ENCODE peak calls at places on chromosomes 11 and 22, in seven cellular contexts. L, Z, W, T, A, V and J are unnamed samples.
A peak's percentile ranks its signal among the peaks of the same experiment; 100 is the strongest.

GRCh38 chr11:69926376-69927050 is 107.3 kb upstream of the FGF3 start:
- DNase-seq in L (peak; percentile 4), Z (peak; percentile 18), W (peak; percentile 29), T (no peak), A (no peak), V (no peak), J (no peak)

GRCh38 chr11:3947084-3947483 is 91.6 kb downstream of the STIM1 start:
- DNase-seq in L (peak; percentile 41), Z (no peak), W (no peak), T (no peak), A (no peak), V (no peak), J (no peak)

GRCh38 chr22:48824673-48825651 is 1002.7 kb downstream of the BRD1 start:
- DNase-seq in L (no peak), Z (peak; percentile 39), W (peak; percentile 48), T (no peak), A (no peak), V (no peak), J (no peak)

GRCh38 chr11:16926868-16927267 is 87.3 kb downstream of the PLEKHA7 start:
- DNase-seq in L (no peak), Z (no peak), W (no peak), T (no peak), A (no peak), V (no peak), J (no peak)

GRCh38 chr11:117279711-117280376 is 11.3 kb upstream of the BACE1-AS start:
- DNase-seq in L (no peak), Z (no peak), W (no peak), T (no peak), A (no peak), V (no peak), J (no peak)

GRCh38 chr11:120953230-120953558 is 70.7 kb upstream of the TBCEL start:
- DNase-seq in L (peak; percentile 42), Z (no peak), W (no peak), T (no peak), A (no peak), V (no peak), J (no peak)

GRCh38 chr11:130829801-130830562 is 86.3 kb downstream of the SNX19 start:
- DNase-seq in L (peak; percentile 75), Z (no peak), W (no peak), T (no peak), A (no peak), V (no peak), J (no peak)

GRCh38 chr11:96095884-96096301 is 172.0 kb upstream of the MTMR2 start:
- DNase-seq in L (no peak), Z (no peak), W (no peak), T (no peak), A (peak; percentile 58), V (peak; percentile 68), J (peak; percentile 40)

GRCh38 chr11:96001037-96001436 is 77.1 kb upstream of the MTMR2 start:
- DNase-seq in L (peak; percentile 84), Z (peak; percentile 86), W (no peak), T (peak; percentile 55), A (peak; percentile 52), V (no peak), J (no peak)

GRCh38 chr11:122769126-122769780 is 69.0 kb upstream of the CRTAM start:
- DNase-seq in L (no peak), Z (no peak), W (no peak), T (no peak), A (no peak), V (no peak), J (no peak)

GRCh38 chr11:102279641-102280170 is 37.6 kb upstream of the BIRC3 start:
- DNase-seq in L (no peak), Z (no peak), W (no peak), T (peak; percentile 34), A (no peak), V (no peak), J (no peak)

GRCh38 chr11:1786466-1786865 is 22.7 kb upstream of the CTSD start:
- DNase-seq in L (no peak), Z (no peak), W (no peak), T (no peak), A (no peak), V (no peak), J (no peak)

GRCh38 chr22:42639541-42640241 is 710 bp downstream of the ATP5MGL start:
- DNase-seq in L (no peak), Z (no peak), W (no peak), T (no peak), A (no peak), V (no peak), J (no peak)

GRCh38 chr11:69883292-69884255 is 64.4 kb upstream of the FGF3 start:
- DNase-seq in L (no peak), Z (peak; percentile 45), W (peak; percentile 47), T (no peak), A (no peak), V (no peak), J (no peak)

GRCh38 chr11:121368504-121368903 is 75.9 kb downstream of the SC5D start:
- DNase-seq in L (no peak), Z (no peak), W (no peak), T (no peak), A (no peak), V (no peak), J (no peak)

GRCh38 chr11:26512196-26512595 is 59.9 kb downstream of the MUC15 start:
- DNase-seq in L (no peak), Z (no peak), W (no peak), T (no peak), A (no peak), V (no peak), J (no peak)

GRCh38 chr11:4697583-4697982 is at the start of gene OR51E2:
- DNase-seq in L (no peak), Z (no peak), W (no peak), T (peak; percentile 26), A (no peak), V (peak; percentile 3), J (no peak)

GRCh38 chr22:17501679-17502285 is 61.5 kb upstream of the SLC25A18 start:
- DNase-seq in L (no peak), Z (no peak), W (no peak), T (peak; percentile 27), A (no peak), V (peak; percentile 9), J (peak; percentile 27)

GRCh38 chr11:57567210-57567511 is 311 bp downstream of the UBE2L6 start:
- DNase-seq in L (no peak), Z (no peak), W (no peak), T (no peak), A (no peak), V (no peak), J (no peak)

GRCh38 chr22:19063581-19064353 is 58.4 kb downstream of the DGCR2 start:
- DNase-seq in L (no peak), Z (peak; percentile 59), W (peak; percentile 46), T (no peak), A (no peak), V (no peak), J (no peak)

GRCh38 chr11:110410638-110411037 is 19.1 kb upstream of the FDX1 start:
- DNase-seq in L (no peak), Z (no peak), W (no peak), T (no peak), A (no peak), V (no peak), J (no peak)

GRCh38 chr11:110415081-110415480 is 14.7 kb upstream of the FDX1 start:
- DNase-seq in L (no peak), Z (no peak), W (no peak), T (no peak), A (no peak), V (no peak), J (no peak)

GRCh38 chr11:110409174-110409573 is 20.6 kb upstream of the FDX1 start:
- DNase-seq in L (no peak), Z (no peak), W (no peak), T (no peak), A (no peak), V (no peak), J (no peak)
- H3K27ac ChIP-seq in L (no peak overlapping the region), Z (no peak overlapping the region), W (no peak overlapping the region), T (no peak overlapping the region), A (no peak overlapping the region), V (no peak overlapping the region), J (no peak overlapping the region)

DNA sequence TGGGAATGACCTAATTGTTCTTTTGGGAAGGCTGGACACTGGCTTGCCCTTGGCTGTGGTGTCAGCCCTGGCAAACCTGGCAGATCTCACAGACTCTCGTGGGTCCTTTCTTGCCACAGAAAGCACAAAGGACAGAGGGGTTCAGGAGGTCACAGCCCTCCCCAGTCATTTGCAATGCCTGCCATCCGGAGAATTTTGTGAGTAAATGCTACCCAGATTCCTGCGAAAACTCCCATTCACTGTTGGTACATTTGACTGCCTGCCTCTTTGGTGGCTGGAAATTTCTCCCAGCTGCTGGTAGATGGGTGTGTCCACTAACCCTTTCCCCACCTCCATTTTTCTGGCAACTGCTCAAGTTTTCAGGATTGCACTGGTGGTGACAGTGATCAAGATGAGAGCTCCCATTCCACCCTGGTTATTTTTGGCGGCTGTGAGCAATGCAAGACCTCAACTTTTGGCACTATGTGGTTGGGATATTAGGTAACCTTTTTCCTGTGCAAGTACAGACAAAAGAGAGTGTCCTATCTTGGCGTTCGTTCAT is 155.7 kb downstream of the NAV2 start:
- DNase-seq in L (peak; percentile 74), Z (no peak), W (no peak), T (peak; percentile 21), A (no peak), V (peak; percentile 41), J (peak; percentile 26)
- H3K27ac ChIP-seq in L (peak overlapping the region; percentile 71), Z (no peak overlapping the region), W (no peak overlapping the region), T (no peak overlapping the region), A (peak overlapping the region; percentile 8), V (no peak overlapping the region), J (no peak overlapping the region)

DNA sequence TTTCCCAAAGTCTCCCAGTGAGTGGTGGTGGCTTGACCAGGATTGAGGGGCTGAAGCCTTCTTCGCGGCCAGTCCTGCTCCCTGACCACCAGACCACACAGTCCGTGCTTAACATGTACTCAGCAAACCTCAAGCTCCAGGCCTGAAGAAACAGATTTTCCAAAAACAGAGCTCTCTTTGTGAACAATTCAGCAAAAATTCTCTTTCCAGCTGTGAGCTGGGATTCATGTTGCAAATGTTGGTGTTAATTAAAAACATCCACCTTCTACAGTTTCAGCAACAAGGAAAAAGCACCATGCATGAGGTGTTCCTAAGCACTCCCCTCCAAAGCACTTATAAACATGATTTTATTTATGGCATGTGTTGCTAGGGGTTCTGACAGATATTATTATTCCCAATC is 129.5 kb downstream of the ETS1 start:
- DNase-seq in L (no peak), Z (no peak), W (no peak), T (no peak), A (no peak), V (no peak), J (no peak)
- H3K27ac ChIP-seq in L (peak overlapping the region; percentile 21), Z (no peak overlapping the region), W (no peak overlapping the region), T (peak overlapping the region; percentile 69), A (peak overlapping the region; percentile 39), V (no peak overlapping the region), J (peak overlapping the region; percentile 29)

DNA sequence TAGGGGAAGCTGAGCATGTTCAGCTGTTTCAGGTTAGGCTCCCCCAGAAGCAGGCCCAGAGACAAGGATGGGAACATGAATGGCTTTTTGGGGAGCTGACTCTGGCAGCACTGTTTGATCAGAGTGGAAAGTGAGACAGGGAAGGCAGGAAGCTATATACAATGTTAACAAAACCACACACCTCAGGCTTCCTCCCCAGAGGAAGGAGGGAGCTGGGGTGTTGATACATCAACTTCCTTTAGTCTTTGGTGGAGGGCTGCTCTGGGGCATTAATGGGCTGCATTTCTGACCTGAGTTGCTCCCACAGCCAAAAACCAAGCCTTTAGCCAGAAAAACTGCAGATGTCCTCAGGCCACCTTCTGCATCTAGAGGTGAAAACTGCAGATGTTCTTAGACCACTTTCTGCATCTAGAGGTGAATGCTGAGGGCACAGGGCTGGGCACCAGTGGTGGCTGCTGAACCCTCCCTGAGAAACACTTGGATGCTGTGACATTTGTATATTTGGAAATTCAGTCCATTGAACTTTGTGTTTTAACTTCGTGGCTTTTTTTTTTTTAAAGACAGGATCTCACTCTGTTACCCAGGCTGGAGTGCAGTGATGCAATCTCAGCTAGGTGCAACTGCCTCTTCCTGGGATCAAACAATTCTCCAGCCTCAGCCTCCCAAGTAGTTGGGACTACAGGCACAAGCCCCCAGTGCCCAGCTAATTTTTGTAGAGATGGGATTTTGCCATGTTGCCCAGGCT is 49.9 kb downstream of the KIAA1671 start:
- DNase-seq in L (no peak), Z (no peak), W (no peak), T (no peak), A (no peak), V (no peak), J (no peak)
- H3K27ac ChIP-seq in L (peak overlapping the region; percentile 42), Z (no peak overlapping the region), W (no peak overlapping the region), T (no peak overlapping the region), A (no peak overlapping the region), V (no peak overlapping the region), J (peak overlapping the region; percentile 15)